ENCODE peak calls at places on chromosome 17, in four cellular contexts. A is pancreas, P is transverse colon, D is fibroblast of mammary gland. Y is an unnamed sample.

GRCh38 chr17:80312621-80313135 is 52.0 kb downstream of the RNF213 start:
- DNase-seq in A (no peak), P (no peak), D (no peak), Y (no peak)

GRCh38 chr17:58414596-58414997 is 2.7 kb downstream of the RNF43 start:
- DNase-seq in A (no peak), P (no peak), D (no peak), Y (no peak)

GRCh38 chr17:7932483-7932891 is 481 bp downstream of the CNTROB start:
- DNase-seq in A (no peak), P (peak), D (peak), Y (peak)

GRCh38 chr17:40564195-40564882 is 933 bp downstream of the CCR7 start:
- DNase-seq in A (no peak), P (no peak), D (no peak), Y (no peak)

GRCh38 chr17:61809816-61810392 is 53.4 kb downstream of the BRIP1 start:
- DNase-seq in A (no peak), P (no peak), D (peak), Y (peak)

GRCh38 chr17:6020376-6021010 is 49.7 kb upstream of the WSCD1 start:
- DNase-seq in A (no peak), P (no peak), D (no peak), Y (no peak)

GRCh38 chr17:47373002-47373401 is 49.2 kb downstream of the EFCAB13 start:
- DNase-seq in A (no peak), P (no peak), D (no peak), Y (no peak)

GRCh38 chr17:53472586-53472985 is 350.1 kb upstream of the KIF2B start:
- DNase-seq in A (no peak), P (no peak), D (no peak), Y (no peak)

GRCh38 chr17:38453951-38454421 is 25.7 kb downstream of the ARHGAP23 start:
- DNase-seq in A (no peak), P (no peak), D (peak), Y (peak)

GRCh38 chr17:19337712-19338023 is 24.9 kb downstream of the B9D1 start:
- DNase-seq in A (no peak), P (no peak), D (no peak), Y (no peak)

GRCh38 chr17:7043544-7044268 is at the start of gene SLC16A11:
- DNase-seq in A (peak), P (peak), D (no peak), Y (peak)

GRCh38 chr17:8900626-8901585 is 33.4 kb upstream of the PIK3R6 start:
- DNase-seq in A (no peak), P (no peak), D (no peak), Y (no peak)

GRCh38 chr17:77634710-77635109 is 323.8 kb upstream of the TNRC6C start:
- DNase-seq in A (no peak), P (peak), D (no peak), Y (no peak)

GRCh38 chr17:35432176-35433074 is at the start of gene SLFN12:
- DNase-seq in A (no peak), P (peak), D (peak), Y (peak)

GRCh38 chr17:43898446-43898845 is 8.9 kb downstream of the MPP2 start:
- DNase-seq in A (no peak), P (no peak), D (no peak), Y (no peak)

GRCh38 chr17:7081341-7082062 is 1.5 kb upstream of the CLEC10A start:
- DNase-seq in A (no peak), P (no peak), D (no peak), Y (no peak)

GRCh38 chr17:62966426-62967110 is 533 bp downstream of the TANC2 start:
- DNase-seq in A (peak), P (peak), D (peak), Y (no peak)

GRCh38 chr17:50721194-50722010 is 2.0 kb downstream of the LUC7L3 start:
- DNase-seq in A (no peak), P (no peak), D (peak), Y (no peak)

GRCh38 chr17:74404802-74405201 is 27.1 kb upstream of the GPRC5C start:
- DNase-seq in A (no peak), P (no peak), D (no peak), Y (no peak)

GRCh38 chr17:51703364-51704341 is 443.3 kb downstream of the UTP18 start:
- DNase-seq in A (no peak), P (no peak), D (peak), Y (no peak)

GRCh38 chr17:68351395-68351794 is 60.1 kb downstream of the ARSG start:
- DNase-seq in A (no peak), P (no peak), D (peak), Y (no peak)

GRCh38 chr17:27400991-27401390 is 55.3 kb upstream of the KSR1 start:
- DNase-seq in A (no peak), P (no peak), D (no peak), Y (no peak)

GRCh38 chr17:5703736-5704135 is 119.4 kb upstream of the NLRP1 start:
- DNase-seq in A (no peak), P (no peak), D (no peak), Y (no peak)

GRCh38 chr17:82200743-82201497 is 11.7 kb downstream of the CCDC57 start:
- DNase-seq in A (no peak), P (no peak), D (no peak), Y (no peak)

GRCh38 chr17:57662021-57662420 is 83.1 kb downstream of the CCDC182 start:
- DNase-seq in A (no peak), P (no peak), D (no peak), Y (no peak)

GRCh38 chr17:81132770-81133723 is 32.3 kb upstream of the PVALEF start:
- DNase-seq in A (no peak), P (no peak), D (no peak), Y (no peak)

GRCh38 chr17:10683853-10684252 is 13.5 kb downstream of the SCO1 start:
- DNase-seq in A (no peak), P (no peak), D (peak), Y (peak)
- TF ChIP-seq CTCF in A (no peak), P (peak), D (peak), Y (peak)

DNA sequence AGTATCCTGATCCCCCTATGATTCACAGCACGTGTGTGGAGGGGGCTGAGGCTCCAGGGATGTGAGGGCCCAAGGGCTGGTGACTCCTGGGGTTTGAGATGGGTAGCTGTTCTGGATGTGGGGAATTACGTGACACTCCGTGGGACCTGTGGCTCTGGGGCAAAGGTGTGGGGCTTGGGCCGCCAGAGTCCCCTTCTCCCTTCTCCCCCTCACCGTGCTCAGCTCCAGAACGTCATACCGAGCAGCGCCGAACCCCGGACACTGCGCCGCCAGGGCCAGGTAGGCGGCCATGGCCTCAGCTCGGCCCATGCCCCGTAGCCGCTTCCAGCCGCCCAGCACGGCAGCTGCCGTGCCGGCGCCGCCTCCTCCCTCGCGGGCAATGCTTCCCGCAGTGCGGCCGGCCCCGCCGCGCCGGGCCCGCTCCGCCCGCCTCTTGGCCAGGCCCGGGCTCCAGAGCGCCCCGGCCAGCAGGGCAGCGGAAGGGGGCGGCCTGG is 7.0 kb downstream of the PLEKHH3 start:
- DNase-seq in A (no peak), P (no peak), D (no peak), Y (no peak)
- H3K4me3 ChIP-seq in A (no peak), P (no peak), D (no peak), Y (no peak)

DNA sequence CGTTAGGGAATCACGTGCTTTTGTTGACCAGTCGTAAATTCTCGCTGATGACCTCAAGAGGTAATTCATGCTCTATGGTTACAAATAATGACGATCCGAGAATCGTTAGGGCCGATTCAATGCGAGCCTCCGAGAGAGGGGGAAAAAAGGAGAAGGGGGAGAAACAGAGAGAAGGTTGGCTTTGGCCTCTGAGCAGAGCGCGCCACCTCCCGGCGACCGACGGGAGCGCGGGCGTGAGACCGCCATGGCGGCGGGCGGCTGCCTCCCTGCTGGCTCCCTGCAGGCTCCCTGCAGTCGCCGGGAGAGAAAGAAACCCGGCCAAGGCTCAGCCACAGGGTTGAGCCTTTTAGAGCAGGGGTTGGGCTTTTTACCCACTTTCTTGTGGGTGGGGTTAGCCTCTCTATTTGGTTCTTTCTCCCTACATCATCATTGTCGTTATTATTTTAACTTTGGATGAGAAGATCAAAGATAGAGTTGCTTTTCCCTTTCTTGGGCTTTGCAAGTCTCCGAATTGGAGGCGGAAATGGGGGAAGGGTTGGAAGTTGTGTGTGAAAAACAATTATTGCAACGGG is 347 bp upstream of the HOXB5 start:
- DNase-seq in A (peak), P (peak), D (peak), Y (peak)
- TF ChIP-seq CTCF in A (peak), P (peak), D (peak), Y (peak)

GRCh38 chr17:75666959-75667790 is at the start of the genes RECQL5 and SAP30BP:
- DNase-seq in A (peak), P (peak), D (peak), Y (peak)

GRCh38 chr17:75670868-75671267 is 3.7 kb downstream of the SAP30BP start:
- DNase-seq in A (no peak), P (no peak), D (no peak), Y (no peak)

GRCh38 chr17:75667825-75668224 is 687 bp downstream of the SAP30BP start:
- DNase-seq in A (no peak), P (no peak), D (no peak), Y (no peak)

GRCh38 chr17:75665981-75666380 is 973 bp downstream of the RECQL5 start:
- DNase-seq in A (peak), P (no peak), D (no peak), Y (no peak)

DNA sequence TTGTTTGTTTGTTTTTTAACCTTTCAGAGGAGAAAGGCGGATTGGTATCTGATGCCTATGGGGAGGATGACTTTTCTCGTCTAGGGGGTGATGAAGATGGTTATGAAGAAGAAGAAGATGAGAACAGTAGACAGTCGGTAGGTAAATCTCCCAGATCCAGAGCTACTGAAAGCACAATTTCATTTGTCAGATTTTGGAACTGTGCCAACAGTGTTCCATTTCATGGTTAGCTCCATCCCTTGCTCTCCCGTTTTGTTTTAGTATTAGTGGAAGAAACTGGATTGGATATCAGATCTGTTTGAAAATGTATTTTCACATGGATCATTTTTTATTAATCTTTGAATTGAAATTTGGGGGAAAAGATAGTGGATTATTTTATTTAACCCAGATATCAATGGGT is 1.4 kb downstream of the SAP30BP start:
- DNase-seq in A (no peak), P (no peak), D (no peak), Y (no peak)
- H3K4me3 ChIP-seq in A (peak), P (no peak), D (peak), Y (peak)

DNA sequence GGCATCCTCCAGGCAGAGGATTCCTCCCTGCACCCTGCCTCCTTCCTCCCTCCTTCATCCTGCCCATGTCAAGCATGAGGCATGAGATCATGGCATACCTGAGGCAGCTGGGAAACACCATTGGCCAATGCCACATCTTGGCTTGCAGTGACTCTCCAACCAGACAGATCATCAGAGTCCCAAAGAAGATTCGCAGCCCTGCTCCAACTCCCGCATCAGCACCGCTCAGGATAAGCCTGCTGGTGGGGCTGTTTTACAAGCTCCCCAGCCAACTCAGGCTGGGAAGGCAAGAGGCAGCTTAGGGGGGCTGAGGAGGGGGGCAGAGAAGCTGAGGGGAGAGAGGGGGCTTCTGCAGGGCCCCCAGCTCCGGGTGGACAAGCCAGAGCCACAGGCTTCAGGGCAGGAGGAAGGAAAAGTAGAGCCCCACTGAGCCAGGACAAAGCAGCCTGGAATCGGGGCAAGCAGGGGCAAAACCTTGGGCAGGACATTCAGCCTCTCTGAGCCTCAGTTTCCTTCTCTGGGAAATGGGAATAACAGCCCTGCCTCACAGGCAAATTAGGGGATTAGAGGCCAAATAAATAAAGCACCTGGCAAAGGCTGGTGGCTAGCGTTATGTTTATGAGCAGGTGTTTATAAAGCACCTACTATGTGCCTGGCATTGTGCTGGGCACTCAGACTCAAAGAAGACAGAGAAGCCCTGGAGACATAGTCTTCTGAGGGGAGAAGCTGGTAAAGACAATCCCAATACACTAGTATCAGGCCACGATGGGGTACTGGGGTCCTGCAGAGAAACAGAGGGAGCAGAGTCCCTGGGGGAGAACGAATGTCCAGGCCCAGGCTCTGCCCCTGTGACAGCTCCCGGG is 88.1 kb downstream of the GOSR1 start:
- DNase-seq in A (no peak), P (no peak), D (no peak), Y (no peak)
- TF ChIP-seq CTCF in A (no peak), P (no peak), D (no peak), Y (no peak)

GRCh38 chr17:17445925-17446665 is 30.7 kb upstream of the MED9 start:
- DNase-seq in A (no peak), P (peak), D (peak), Y (peak)

GRCh38 chr17:17443173-17443572 is 33.6 kb upstream of the MED9 start:
- DNase-seq in A (no peak), P (no peak), D (peak), Y (peak)

GRCh38 chr17:17447264-17447663 is 29.5 kb upstream of the MED9 start:
- DNase-seq in A (no peak), P (no peak), D (no peak), Y (no peak)

GRCh38 chr17:17446666-17447155 is 30.1 kb upstream of the MED9 start:
- DNase-seq in A (no peak), P (no peak), D (no peak), Y (no peak)

GRCh38 chr17:17445296-17445924 is 31.4 kb upstream of the MED9 start:
- DNase-seq in A (no peak), P (no peak), D (no peak), Y (no peak)
- H3K4me3 ChIP-seq in A (no peak), P (no peak), D (no peak), Y (no peak)

GRCh38 chr17:14737984-14738651 is 437.2 kb downstream of the HS3ST3B1 start:
- DNase-seq in A (peak), P (peak), D (peak), Y (peak)
- TF ChIP-seq CTCF in A (no peak), P (no peak), D (peak), Y (peak)

DNA sequence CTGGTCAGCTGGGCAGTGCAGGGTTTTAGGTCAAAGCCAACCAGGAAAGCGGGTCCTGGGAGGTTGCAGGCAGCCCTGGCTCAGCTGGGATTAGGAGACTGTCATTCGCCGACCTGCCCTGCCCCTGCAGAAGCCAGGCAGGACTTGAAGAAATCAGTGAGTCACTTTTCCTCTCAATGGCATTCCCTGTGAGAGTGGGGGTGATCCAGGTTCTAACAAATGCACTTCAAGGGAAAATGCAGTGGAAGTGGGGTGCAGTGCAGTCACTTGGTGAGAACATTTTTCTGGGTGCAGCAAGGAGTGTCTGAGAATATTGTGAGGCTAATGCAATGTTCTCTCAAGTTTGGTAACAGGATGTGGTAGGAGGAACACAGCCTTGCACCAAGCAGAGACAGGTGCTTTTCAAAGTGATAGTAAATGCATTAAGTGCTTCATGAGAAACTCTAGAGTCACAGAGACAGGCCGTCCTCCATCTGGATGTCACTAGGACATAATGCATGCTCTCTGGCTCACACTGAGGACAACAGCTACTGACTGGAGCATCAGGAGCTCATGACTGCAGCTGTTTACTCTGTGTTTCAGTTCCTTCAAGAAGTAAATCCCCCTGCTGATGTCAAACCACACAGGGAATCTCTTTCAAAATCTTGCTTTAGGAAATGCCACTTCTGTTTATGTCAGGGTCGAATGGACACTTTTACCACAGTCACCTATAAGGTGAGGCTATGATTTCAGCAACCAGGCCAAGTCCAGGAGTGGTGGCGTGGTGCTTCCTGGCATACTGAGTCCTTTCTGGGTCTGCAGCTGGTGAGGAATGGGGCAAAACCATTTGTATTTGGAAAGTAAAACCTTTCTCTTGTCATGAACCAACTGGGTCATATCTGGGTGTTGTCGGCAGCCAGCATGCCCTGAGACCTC is 16.7 kb downstream of the CDK5R1 start:
- DNase-seq in A (no peak), P (peak), D (no peak), Y (no peak)
- H3K4me3 ChIP-seq in A (no peak), P (no peak), D (no peak), Y (no peak)

Y was measured in AG10803.